ENCODE peak calls at places on chromosomes 13 and 19, in eight cellular contexts. One of them, this sample, is unnamed.

GRCh38 chr19:10551698-10552301 is 8.1 kb downstream of the ATG4D start:
- ATAC-seq in upper lobe of left lung: no peak
- ATAC-seq in Panc1: peak
- ATAC-seq in HCT116: peak
- ATAC-seq in HepG2: peak
- ATAC-seq in GM23338: peak
- ATAC-seq in K562: no peak
- ATAC-seq in GM12878: no peak
- ATAC-seq in this sample: peak

GRCh38 chr13:59415498-59415897 is 748.2 kb downstream of the DIAPH3 start:
- ATAC-seq in HepG2: no peak
- ATAC-seq in GM12878: no peak
- ATAC-seq in upper lobe of left lung: no peak
- ATAC-seq in HCT116: no peak
- ATAC-seq in K562: no peak
- ATAC-seq in Panc1: no peak
- ATAC-seq in GM23338: no peak
- ATAC-seq in this sample: no peak

GRCh38 chr13:45847554-45848224 is 3.9 kb downstream of the SIAH3 start:
- ATAC-seq in HepG2: no peak
- ATAC-seq in K562: no peak
- ATAC-seq in upper lobe of left lung: peak
- ATAC-seq in GM12878: peak
- ATAC-seq in Panc1: no peak
- ATAC-seq in HCT116: no peak
- ATAC-seq in GM23338: peak
- ATAC-seq in this sample: no peak

GRCh38 chr19:7898967-7899366 is 4.7 kb upstream of the MAP2K7 start:
- ATAC-seq in HCT116: no peak
- ATAC-seq in K562: no peak
- ATAC-seq in GM12878: no peak
- ATAC-seq in HepG2: no peak
- ATAC-seq in upper lobe of left lung: no peak
- ATAC-seq in GM23338: no peak
- ATAC-seq in Panc1: no peak
- ATAC-seq in this sample: no peak

GRCh38 chr19:16594131-16594586 is 21.9 kb upstream of the SLC35E1 start:
- ATAC-seq in HepG2: no peak
- ATAC-seq in GM23338: no peak
- ATAC-seq in HCT116: no peak
- ATAC-seq in Panc1: no peak
- ATAC-seq in upper lobe of left lung: peak
- ATAC-seq in K562: no peak
- ATAC-seq in GM12878: peak
- ATAC-seq in this sample: no peak

GRCh38 chr19:16315825-16316505 is 8.7 kb upstream of the KLF2 start:
- ATAC-seq in K562: peak
- ATAC-seq in HepG2: no peak
- ATAC-seq in Panc1: no peak
- ATAC-seq in upper lobe of left lung: peak
- ATAC-seq in GM12878: no peak
- ATAC-seq in HCT116: no peak
- ATAC-seq in GM23338: no peak
- ATAC-seq in this sample: peak

GRCh38 chr19:49132974-49133609 is 13.7 kb downstream of the PPFIA3 start:
- ATAC-seq in HepG2: no peak
- ATAC-seq in GM23338: peak
- ATAC-seq in K562: peak
- ATAC-seq in upper lobe of left lung: peak
- ATAC-seq in GM12878: no peak
- ATAC-seq in HCT116: no peak
- ATAC-seq in Panc1: no peak
- ATAC-seq in this sample: peak

GRCh38 chr19:5313307-5313706 is 27.3 kb downstream of the PTPRS start:
- ATAC-seq in GM12878: peak
- ATAC-seq in HepG2: no peak
- ATAC-seq in Panc1: no peak
- ATAC-seq in upper lobe of left lung: no peak
- ATAC-seq in K562: no peak
- ATAC-seq in HCT116: no peak
- ATAC-seq in GM23338: no peak
- ATAC-seq in this sample: no peak

GRCh38 chr13:20340759-20341161 is 108.6 kb upstream of the GJB6 start:
- ATAC-seq in GM23338: peak
- ATAC-seq in Panc1: no peak
- ATAC-seq in upper lobe of left lung: peak
- ATAC-seq in K562: no peak
- ATAC-seq in HepG2: no peak
- ATAC-seq in HCT116: no peak
- ATAC-seq in GM12878: no peak
- ATAC-seq in this sample: peak

GRCh38 chr19:13121551-13122274 is 3.6 kb downstream of the NACC1 start:
- ATAC-seq in HepG2: no peak
- ATAC-seq in Panc1: no peak
- ATAC-seq in upper lobe of left lung: no peak
- ATAC-seq in GM23338: no peak
- ATAC-seq in GM12878: peak
- ATAC-seq in K562: no peak
- ATAC-seq in HCT116: no peak
- ATAC-seq in this sample: no peak

GRCh38 chr19:13118424-13119193 is 545 bp downstream of the NACC1 start:
- ATAC-seq in HCT116: peak
- ATAC-seq in HepG2: peak
- ATAC-seq in GM12878: peak
- ATAC-seq in Panc1: peak
- ATAC-seq in upper lobe of left lung: no peak
- ATAC-seq in K562: peak
- ATAC-seq in GM23338: peak
- ATAC-seq in this sample: peak

GRCh38 chr19:13119654-13120053 is 1.6 kb downstream of the NACC1 start:
- ATAC-seq in HCT116: no peak
- ATAC-seq in upper lobe of left lung: peak
- ATAC-seq in Panc1: no peak
- ATAC-seq in HepG2: no peak
- ATAC-seq in GM12878: no peak
- ATAC-seq in K562: no peak
- ATAC-seq in GM23338: no peak
- ATAC-seq in this sample: no peak

GRCh38 chr19:13122275-13122878 is 4.3 kb downstream of the NACC1 start:
- ATAC-seq in GM23338: no peak
- ATAC-seq in HepG2: no peak
- ATAC-seq in K562: no peak
- ATAC-seq in Panc1: no peak
- ATAC-seq in HCT116: no peak
- ATAC-seq in GM12878: peak
- ATAC-seq in upper lobe of left lung: no peak
- ATAC-seq in this sample: no peak

DNA sequence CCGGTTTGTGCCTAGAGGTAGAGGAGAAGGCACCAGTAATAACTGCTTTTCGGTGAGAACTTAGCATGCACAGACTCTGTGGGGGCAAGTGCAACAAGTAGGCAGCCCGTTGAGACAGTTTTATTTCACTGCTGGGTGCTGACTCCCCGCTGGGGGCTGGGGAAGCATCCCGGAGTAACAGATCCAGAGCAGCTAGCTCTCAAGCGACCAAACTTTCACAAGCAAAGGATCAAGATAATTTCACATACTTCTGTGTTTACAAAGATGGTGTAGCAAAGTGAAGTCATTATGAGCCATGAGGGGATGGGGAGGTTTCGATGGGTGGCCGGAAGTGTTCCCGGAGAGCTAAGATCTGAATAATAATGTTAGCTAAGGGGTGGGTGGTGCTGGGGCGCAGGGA is 2.8 kb downstream of the NACC1 start:
- ATAC-seq in Panc1: no peak
- ATAC-seq in HepG2: no peak
- ATAC-seq in upper lobe of left lung: peak
- ATAC-seq in HCT116: no peak
- ATAC-seq in K562: no peak
- ATAC-seq in GM12878: no peak
- ATAC-seq in GM23338: no peak
- ATAC-seq in this sample: no peak
- H3K27ac ChIP-seq in Panc1: no peak
- H3K27ac ChIP-seq in HepG2: peak
- H3K27ac ChIP-seq in upper lobe of left lung: no peak
- H3K27ac ChIP-seq in HCT116: no peak
- H3K27ac ChIP-seq in K562: no peak
- H3K27ac ChIP-seq in GM12878: no peak
- H3K27ac ChIP-seq in GM23338: peak
- H3K27ac ChIP-seq in this sample: no peak

DNA sequence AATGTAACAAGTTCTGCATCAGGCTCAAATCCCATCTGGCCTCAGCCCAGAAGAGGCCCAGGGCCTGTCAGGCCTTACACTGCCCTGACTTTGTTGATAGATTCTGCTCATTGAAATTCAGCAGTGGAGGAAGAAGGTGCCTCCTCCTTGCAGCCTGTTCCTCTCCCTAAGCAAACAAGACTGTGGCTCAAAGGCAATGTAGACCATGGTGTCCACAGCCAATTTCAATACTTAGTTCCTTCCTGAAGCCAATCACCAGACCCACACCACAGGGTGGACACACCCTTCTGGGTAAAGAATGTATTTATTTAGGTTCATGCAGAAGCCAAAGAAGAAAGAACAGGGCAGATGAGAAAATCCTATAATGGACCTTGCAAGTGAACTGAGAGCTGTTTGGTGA is 59.4 kb downstream of the LACC1 start:
- ATAC-seq in K562: no peak
- ATAC-seq in GM23338: no peak
- ATAC-seq in GM12878: no peak
- ATAC-seq in HCT116: no peak
- ATAC-seq in upper lobe of left lung: no peak
- ATAC-seq in HepG2: no peak
- ATAC-seq in Panc1: no peak
- ATAC-seq in this sample: no peak
- TF ChIP-seq POLR2AphosphoS5 in K562: no peak
- TF ChIP-seq POLR2AphosphoS5 in GM23338: no peak
- TF ChIP-seq POLR2AphosphoS5 in GM12878: no peak
- TF ChIP-seq POLR2AphosphoS5 in HCT116: no peak
- TF ChIP-seq POLR2AphosphoS5 in upper lobe of left lung: no peak
- TF ChIP-seq POLR2AphosphoS5 in HepG2: no peak
- TF ChIP-seq POLR2AphosphoS5 in Panc1: no peak
- TF ChIP-seq POLR2AphosphoS5 in this sample: no peak

GRCh38 chr13:82701021-82701420 is 1181.3 kb downstream of the SLITRK1 start:
- ATAC-seq in upper lobe of left lung: no peak
- ATAC-seq in GM23338: no peak
- ATAC-seq in Panc1: no peak
- ATAC-seq in K562: no peak
- ATAC-seq in HepG2: no peak
- ATAC-seq in GM12878: no peak
- ATAC-seq in HCT116: no peak
- ATAC-seq in this sample: no peak

GRCh38 chr13:82698383-82698782 is 1183.9 kb downstream of the SLITRK1 start:
- ATAC-seq in Panc1: no peak
- ATAC-seq in HepG2: no peak
- ATAC-seq in GM23338: no peak
- ATAC-seq in upper lobe of left lung: no peak
- ATAC-seq in HCT116: no peak
- ATAC-seq in GM12878: no peak
- ATAC-seq in K562: no peak
- ATAC-seq in this sample: no peak

GRCh38 chr13:82698941-82699340 is 1183.3 kb downstream of the SLITRK1 start:
- ATAC-seq in GM12878: no peak
- ATAC-seq in HepG2: no peak
- ATAC-seq in K562: no peak
- ATAC-seq in Panc1: no peak
- ATAC-seq in GM23338: no peak
- ATAC-seq in upper lobe of left lung: no peak
- ATAC-seq in HCT116: no peak
- ATAC-seq in this sample: no peak

GRCh38 chr13:82702513-82702912 is 1179.8 kb downstream of the SLITRK1 start:
- ATAC-seq in GM23338: no peak
- ATAC-seq in upper lobe of left lung: no peak
- ATAC-seq in HCT116: no peak
- ATAC-seq in GM12878: no peak
- ATAC-seq in Panc1: no peak
- ATAC-seq in K562: no peak
- ATAC-seq in HepG2: no peak
- ATAC-seq in this sample: no peak
- H3K27ac ChIP-seq in GM23338: no peak
- H3K27ac ChIP-seq in upper lobe of left lung: no peak
- H3K27ac ChIP-seq in HCT116: no peak
- H3K27ac ChIP-seq in GM12878: no peak
- H3K27ac ChIP-seq in Panc1: no peak
- H3K27ac ChIP-seq in K562: no peak
- H3K27ac ChIP-seq in HepG2: no peak
- H3K27ac ChIP-seq in this sample: no peak

GRCh38 chr19:41862445-41862986 is 2.5 kb downstream of the RPS19 start:
- ATAC-seq in K562: no peak
- ATAC-seq in HCT116: no peak
- ATAC-seq in HepG2: no peak
- ATAC-seq in GM23338: no peak
- ATAC-seq in GM12878: no peak
- ATAC-seq in upper lobe of left lung: no peak
- ATAC-seq in Panc1: no peak
- ATAC-seq in this sample: no peak
- TF ChIP-seq POLR2AphosphoS5 in K562: no peak
- TF ChIP-seq POLR2AphosphoS5 in HCT116: peak
- TF ChIP-seq POLR2AphosphoS5 in HepG2: no peak
- TF ChIP-seq POLR2AphosphoS5 in GM23338: no peak
- TF ChIP-seq POLR2AphosphoS5 in GM12878: peak
- TF ChIP-seq POLR2AphosphoS5 in upper lobe of left lung: no peak
- TF ChIP-seq POLR2AphosphoS5 in Panc1: no peak
- TF ChIP-seq POLR2AphosphoS5 in this sample: no peak